ENCODE peak calls at places on chromosome 12, in four cellular contexts. E is stimulated activated CD4-positive, alpha-beta T cell treated with anti-CD3 and anti-CD28 coated beads, TNF-alpha, amount 100 ng/mL, for 4 hours; D is EH; R is naive B cell. Z is an unnamed sample.
A peak's percentile ranks its signal among the peaks of the same experiment; 100 is the strongest.

GRCh38 chr12:55935742-55936151 is 4.8 kb downstream of the DGKA start:
- DNase-seq in R (no peak), E (no peak), D (no peak), Z (no peak)

GRCh38 chr12:63098851-63099250 is 52.1 kb downstream of the AVPR1A start:
- DNase-seq in E (no peak), R (no peak), D (peak; percentile 14), Z (no peak)

GRCh38 chr12:12916135-12916956 is 25.0 kb downstream of the GPRC5A start:
- DNase-seq in D (peak; percentile 81), E (peak; percentile 73), R (peak; percentile 77), Z (peak; percentile 72)

GRCh38 chr12:65631621-65632111 is 192.6 kb upstream of the HMGA2 start:
- DNase-seq in D (peak; percentile 100), E (no peak), R (no peak), Z (no peak)

GRCh38 chr12:96237035-96237434 is 42.9 kb downstream of the ELK3 start:
- DNase-seq in E (no peak), D (no peak), R (no peak), Z (no peak)

GRCh38 chr12:80565276-80565675 is 121.2 kb downstream of the PTPRQ start:
- DNase-seq in R (no peak), D (peak; percentile 46), E (no peak), Z (no peak)

GRCh38 chr12:52285172-52285745 is 6.1 kb downstream of the KRT81 start:
- DNase-seq in E (no peak), R (no peak), D (peak; percentile 81), Z (no peak)

GRCh38 chr12:2844786-2845185 is 10.0 kb upstream of the NRIP2 start:
- DNase-seq in R (no peak), E (no peak), D (peak; percentile 56), Z (no peak)

GRCh38 chr12:31321565-31322228 is 4.3 kb downstream of the SINHCAF start:
- DNase-seq in E (no peak), R (no peak), D (peak; percentile 23), Z (no peak)

GRCh38 chr12:685388-685787 is 22.1 kb upstream of the NINJ2 start:
- DNase-seq in R (peak; percentile 91), D (peak; percentile 29), E (peak; percentile 64), Z (peak; percentile 52)

GRCh38 chr12:116537149-116537904 is 21.9 kb upstream of the MAP1LC3B2 start:
- DNase-seq in R (peak; percentile 27), D (no peak), E (no peak), Z (no peak)

GRCh38 chr12:64009321-64010068 is 165.0 kb downstream of the SRGAP1 start:
- DNase-seq in R (no peak), E (no peak), D (no peak), Z (no peak)

GRCh38 chr12:55934343-55934742 is 3.4 kb downstream of the DGKA start:
- DNase-seq in E (no peak), D (peak; percentile 20), R (no peak), Z (no peak)

GRCh38 chr12:69284131-69284530 is 44.8 kb downstream of the CPSF6 start:
- DNase-seq in D (peak; percentile 75), E (no peak), R (peak; percentile 4), Z (no peak)

GRCh38 chr12:63419119-63419518 is 249.2 kb downstream of the DPY19L2 start:
- DNase-seq in R (no peak), D (no peak), E (no peak), Z (no peak)